ENCODE peak calls at places on chromosomes 7 and 10, in four cellular contexts. J is K562, T is WTC11, H is GM12878. Q is an unnamed sample.

GRCh38 chr7:111329367-111330234 is 232.7 kb downstream of the IMMP2L start:
- DNase-seq in T (no peak), J (no peak), H (no peak), Q (no peak)

GRCh38 chr10:122348951-122349361 is 25.6 kb upstream of the PLEKHA1 start:
- DNase-seq in T (no peak), H (no peak), J (no peak), Q (no peak)

GRCh38 chr10:4514445-4515108 is 311.4 kb upstream of the AKR1E2 start:
- DNase-seq in T (no peak), H (peak), J (no peak), Q (no peak)

GRCh38 chr10:113169853-113170455 is 219.9 kb downstream of the TCF7L2 start:
- DNase-seq in H (peak), T (no peak), J (no peak), Q (no peak)

GRCh38 chr7:47690902-47691558 is 109.1 kb upstream of the TNS3 start:
- DNase-seq in T (no peak), H (no peak), J (no peak), Q (no peak)

GRCh38 chr10:78358982-78359381 is 325.3 kb downstream of the RPS24 start:
- DNase-seq in J (no peak), T (no peak), H (no peak), Q (no peak)

GRCh38 chr10:30736685-30737232 is 107.2 kb upstream of the LYZL2 start:
- DNase-seq in J (no peak), T (no peak), H (peak), Q (no peak)

GRCh38 chr10:22620140-22620857 is 94.1 kb downstream of the PIP4K2A start:
- DNase-seq in H (no peak), T (no peak), J (no peak), Q (peak)

GRCh38 chr7:129047761-129048160 is 7.2 kb downstream of the TNPO3 start:
- DNase-seq in J (no peak), H (no peak), T (no peak), Q (no peak)

GRCh38 chr10:114172776-114173555 is 1.0 kb downstream of the CCDC186 start:
- DNase-seq in T (no peak), J (no peak), H (no peak), Q (no peak)

GRCh38 chr10:32155075-32155516 is 98.9 kb upstream of the KIF5B start:
- DNase-seq in T (no peak), H (no peak), J (no peak), Q (no peak)

GRCh38 chr7:12596225-12596790 is 25.8 kb downstream of the SCIN start:
- DNase-seq in H (no peak), J (no peak), T (no peak), Q (no peak)

GRCh38 chr7:148503900-148504487 is 86.6 kb upstream of the C7orf33 start:
- DNase-seq in J (peak), H (no peak), T (no peak), Q (peak)

GRCh38 chr10:23157691-23158369 is 34.3 kb upstream of the PTF1A start:
- DNase-seq in J (peak), T (no peak), H (no peak), Q (peak)

GRCh38 chr10:111348049-111348448 is 271.2 kb downstream of the ADRA2A start:
- DNase-seq in J (no peak), H (no peak), T (no peak), Q (no peak)
- TF ChIP-seq USF1 in J (no peak), H (no peak), T (no peak), Q (no peak)

GRCh38 chr7:118312966-118313365 is 88.5 kb downstream of the ANKRD7 start:
- DNase-seq in H (peak), T (no peak), J (no peak), Q (no peak)
- TF ChIP-seq USF1 in H (no peak), T (no peak), J (no peak), Q (no peak)

GRCh38 chr7:99083068-99083651 is 60.7 kb downstream of the SMURF1 start:
- DNase-seq in J (no peak), H (no peak), T (no peak), Q (no peak)
- TF ChIP-seq USF1 in J (no peak), H (no peak), T (no peak), Q (no peak)

DNA sequence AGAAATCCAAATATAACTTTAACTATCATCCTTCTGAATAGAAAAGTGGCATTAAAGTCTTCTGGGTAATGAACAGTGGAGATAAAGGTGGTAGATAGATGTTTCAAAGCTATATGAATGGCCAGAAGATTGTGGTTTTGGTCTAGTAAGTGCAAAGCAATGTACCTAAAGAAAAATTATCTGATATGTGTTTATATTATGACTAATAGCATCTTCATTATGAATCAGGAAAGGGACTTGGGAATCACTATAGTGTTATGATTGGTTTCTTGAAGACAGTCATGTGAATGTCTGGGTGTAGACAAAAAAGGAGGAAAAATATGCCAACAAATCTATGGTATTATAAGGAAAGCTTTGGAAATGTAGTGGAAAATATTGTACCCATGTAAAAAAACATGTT is 3.0 kb downstream of the ZNF518A start:
- DNase-seq in J (no peak), T (no peak), H (no peak), Q (no peak)
- TF ChIP-seq USF1 in J (no peak), T (no peak), H (no peak), Q (no peak)

GRCh38 chr7:21640150-21640549 is 97.3 kb downstream of the DNAH11 start:
- DNase-seq in T (no peak), H (no peak), J (no peak), Q (no peak)
- TF ChIP-seq USF1 in T (no peak), H (no peak), J (no peak), Q (no peak)

DNA sequence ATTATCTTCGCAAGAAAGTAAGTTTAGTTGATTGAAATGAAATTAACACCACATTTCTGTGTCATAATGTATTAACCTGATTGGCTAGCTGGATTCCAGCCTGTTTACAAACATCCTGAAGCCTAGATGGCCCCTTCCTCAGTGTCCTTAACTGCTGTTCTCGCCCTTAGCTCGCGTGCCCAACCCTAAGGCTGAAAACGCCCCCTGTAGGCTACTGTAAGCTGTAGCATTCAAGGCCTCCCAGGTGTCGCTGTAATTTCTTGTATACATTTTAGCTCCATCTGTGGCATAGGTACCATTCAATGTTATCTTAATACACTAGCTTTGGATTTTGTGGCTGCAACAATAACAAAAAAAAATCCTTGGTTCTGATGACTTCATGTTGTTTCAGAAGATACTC is 191.6 kb downstream of the MGMT start:
- DNase-seq in H (no peak), J (peak), T (peak), Q (no peak)
- TF ChIP-seq USF1 in H (no peak), J (no peak), T (no peak), Q (no peak)

DNA sequence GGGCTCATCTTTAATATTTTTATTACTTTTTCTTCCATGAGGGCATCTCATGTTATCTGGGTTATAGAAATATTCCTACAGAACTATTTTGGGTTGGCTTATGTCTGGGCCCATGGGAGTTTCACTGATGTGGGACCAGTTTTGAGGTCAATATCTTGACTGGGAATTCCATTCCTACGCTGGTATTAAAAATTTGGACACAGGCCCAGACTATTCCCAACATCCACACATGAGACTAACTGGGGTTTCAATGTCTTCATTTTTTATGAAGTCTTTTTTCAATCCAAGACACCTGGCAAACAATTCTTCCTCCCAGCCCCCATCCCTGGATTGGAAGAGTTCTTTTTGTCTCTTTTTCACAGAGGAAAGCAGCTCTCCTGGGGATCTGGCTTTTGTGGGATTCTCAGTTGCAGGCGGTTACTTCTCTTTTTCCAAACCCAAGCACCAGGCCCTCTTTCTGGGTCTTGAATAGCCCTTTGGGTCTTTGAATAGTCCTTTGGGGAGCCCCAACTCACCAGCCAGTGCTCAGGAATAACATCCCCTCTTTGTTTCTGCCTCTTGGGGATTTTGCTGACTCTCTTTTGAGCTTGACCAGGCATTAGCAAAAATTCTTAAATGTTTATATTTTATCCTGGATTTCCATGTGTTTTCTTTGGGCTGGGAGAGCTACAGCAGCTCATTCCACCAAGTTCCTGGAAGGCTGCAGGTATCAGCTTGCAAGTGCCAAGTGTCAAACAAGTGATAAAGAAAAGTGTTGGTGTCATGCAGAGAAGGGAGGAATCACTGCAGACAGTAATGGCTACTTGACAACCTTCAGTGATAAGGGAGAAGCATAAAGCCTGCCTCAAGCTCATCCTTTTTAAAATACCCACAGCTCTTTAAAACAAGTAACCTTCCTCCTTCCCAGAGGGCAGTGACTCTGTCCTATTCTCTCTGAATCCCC is 234.3 kb downstream of the ADAM12 start:
- DNase-seq in T (no peak), H (no peak), J (no peak), Q (no peak)
- TF ChIP-seq USF1 in T (no peak), H (no peak), J (no peak), Q (no peak)

GRCh38 chr10:88791924-88792323 is 10.6 kb upstream of the LIPM start:
- DNase-seq in T (peak), J (no peak), H (peak), Q (peak)

GRCh38 chr10:88793747-88794299 is 8.7 kb upstream of the LIPM start:
- DNase-seq in H (peak), J (no peak), T (no peak), Q (no peak)

GRCh38 chr10:88787463-88787862 is 15.1 kb upstream of the LIPM start:
- DNase-seq in T (no peak), H (no peak), J (no peak), Q (no peak)

GRCh38 chr10:88794731-88795130 is 7.8 kb upstream of the LIPM start:
- DNase-seq in H (no peak), T (no peak), J (no peak), Q (no peak)

GRCh38 chr10:88792656-88793055 is 9.9 kb upstream of the LIPM start:
- DNase-seq in T (no peak), J (no peak), H (peak), Q (no peak)
- TF ChIP-seq USF1 in T (no peak), J (no peak), H (no peak), Q (no peak)

DNA sequence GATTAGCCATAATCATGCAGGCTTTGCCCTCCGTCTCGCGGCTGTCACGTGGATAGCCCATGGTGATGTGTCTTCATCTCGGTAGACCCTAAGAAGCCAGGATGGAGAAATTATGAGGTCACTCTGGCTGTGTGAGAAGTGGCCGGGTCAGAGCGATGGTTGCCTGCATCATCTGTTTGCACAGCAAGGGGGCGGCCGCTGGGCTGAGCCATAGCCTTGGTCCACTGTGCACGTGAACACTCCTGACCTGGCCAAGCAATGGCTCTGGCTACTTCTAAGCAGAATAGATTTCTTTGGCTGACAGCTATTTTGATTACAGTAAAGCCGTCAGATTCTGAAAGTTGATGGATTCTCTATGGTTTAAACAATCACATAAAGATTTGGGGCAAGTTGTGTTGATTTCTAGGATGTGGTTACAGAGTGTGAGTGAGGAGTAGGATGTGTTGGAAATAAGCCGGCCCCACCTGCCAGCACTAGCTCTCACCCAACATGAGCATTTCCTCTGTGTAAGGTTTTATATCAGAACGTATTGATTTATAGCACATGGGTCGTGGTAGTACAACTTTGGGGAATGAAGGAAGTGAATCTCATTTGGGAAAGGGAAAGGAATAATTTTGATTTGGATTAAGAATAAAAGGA is 214.4 kb upstream of the GPR26 start:
- DNase-seq in J (peak), T (no peak), H (no peak), Q (no peak)
- TF ChIP-seq USF1 in J (no peak), T (no peak), H (no peak), Q (no peak)